ENCODE peak calls at places on chromosomes 12 and 14, in nine cellular contexts. E is posterior vena cava, K is AG20443, T is cardiac septum, X is non-pigmented ciliary epithelial cell, M is BE2C, Y is SW 1271, R is IMR-90, I is pancreas. U is an unnamed sample.

GRCh38 chr12:89181271-89181920 is 170.9 kb downstream of the DUSP6 start:
- DNase-seq in E (no peak), M (no peak), I (no peak), K (peak), R (peak), X (no peak), Y (no peak), T (no peak), U (no peak)

GRCh38 chr12:68159681-68160304 is at the start of gene IFNG:
- DNase-seq in K (no peak), X (no peak), T (no peak), R (no peak), M (no peak), E (no peak), I (no peak), Y (no peak), U (no peak)

GRCh38 chr14:90645842-90646443 is 170.3 kb downstream of the TTC7B start:
- DNase-seq in Y (peak), X (peak), E (no peak), R (peak), I (no peak), M (no peak), T (no peak), K (no peak), U (peak)

GRCh38 chr12:103546959-103547358 is 40.1 kb upstream of the STAB2 start:
- DNase-seq in Y (no peak), E (no peak), T (no peak), K (no peak), I (no peak), X (no peak), R (no peak), M (no peak), U (peak)

GRCh38 chr12:32100361-32100760 is 6.3 kb upstream of the BICD1 start:
- DNase-seq in I (no peak), K (no peak), T (no peak), M (no peak), Y (no peak), R (no peak), X (no peak), E (no peak), U (no peak)

GRCh38 chr14:77185093-77185465 is 3.5 kb downstream of the TMEM63C start:
- DNase-seq in M (no peak), X (no peak), R (no peak), I (no peak), T (no peak), E (no peak), K (peak), Y (no peak), U (no peak)

GRCh38 chr14:99174081-99174851 is 97.7 kb downstream of the BCL11B start:
- DNase-seq in X (no peak), K (no peak), T (no peak), R (no peak), I (no peak), M (no peak), E (peak), Y (no peak), U (no peak)

GRCh38 chr14:24365600-24366374 is 2.2 kb upstream of the NFATC4 start:
- DNase-seq in I (peak), T (peak), X (peak), Y (no peak), E (peak), M (peak), R (peak), K (peak), U (peak)

GRCh38 chr12:92196368-92196767 is 50.7 kb upstream of the BTG1 start:
- DNase-seq in I (no peak), E (no peak), T (no peak), Y (no peak), K (no peak), M (no peak), R (no peak), X (no peak), U (no peak)

GRCh38 chr12:98618952-98619351 is 25.5 kb downstream of the SLC25A3 start:
- DNase-seq in T (no peak), M (no peak), R (peak), I (no peak), X (no peak), E (no peak), Y (no peak), K (peak), U (no peak)

GRCh38 chr14:94540031-94540794 is 21.0 kb upstream of the SERPINA4 start:
- DNase-seq in E (no peak), X (no peak), R (peak), M (no peak), Y (no peak), T (no peak), K (no peak), I (no peak), U (no peak)

GRCh38 chr14:85217412-85217811 is 312.5 kb upstream of the FLRT2 start:
- DNase-seq in E (no peak), R (peak), Y (no peak), K (no peak), T (no peak), X (no peak), M (no peak), I (no peak), U (no peak)

GRCh38 chr14:30252151-30252550 is 306.8 kb upstream of the G2E3 start:
- DNase-seq in M (no peak), R (no peak), I (no peak), X (no peak), Y (no peak), E (no peak), K (no peak), T (no peak), U (no peak)

GRCh38 chr12:88746386-88746785 is 166.1 kb upstream of the KITLG start:
- DNase-seq in I (no peak), T (no peak), K (no peak), M (no peak), E (no peak), R (no peak), Y (no peak), X (no peak), U (no peak)

GRCh38 chr12:40689576-40689975 is 2.7 kb upstream of the CNTN1 start:
- DNase-seq in K (no peak), Y (no peak), R (no peak), X (no peak), E (no peak), M (no peak), I (no peak), T (no peak), U (no peak)